ENCODE peak calls at places on chromosomes 16 and 17, in six cellular contexts. Q, X, A, R, C and N are unnamed samples.

GRCh38 chr16:25151996-25152395 is 40.5 kb downstream of the LCMT1 start:
- DNase-seq in Q (no peak), X (no peak), A (no peak), R (no peak), C (no peak), N (no peak)

GRCh38 chr17:83198366-83199341 is 119.2 kb downstream of the METRNL start:
- DNase-seq in Q (no peak), X (no peak), A (no peak), R (no peak), C (no peak), N (no peak)

GRCh38 chr17:47905221-47905733 is 9.2 kb downstream of the SP2 start:
- DNase-seq in Q (peak), X (no peak), A (no peak), R (no peak), C (no peak), N (no peak)

GRCh38 chr17:63519972-63520882 is 2.9 kb upstream of the KCNH6 start:
- DNase-seq in Q (peak), X (no peak), A (no peak), R (no peak), C (no peak), N (no peak)

GRCh38 chr17:66689192-66689591 is 145.7 kb upstream of the CACNG5 start:
- DNase-seq in Q (no peak), X (no peak), A (no peak), R (no peak), C (no peak), N (no peak)

GRCh38 chr17:67993998-67994361 is 2.3 kb downstream of the C17orf58 start:
- DNase-seq in Q (peak), X (no peak), A (no peak), R (no peak), C (no peak), N (peak)

GRCh38 chr17:58084317-58084981 is 1.2 kb downstream of the DYNLL2 start:
- DNase-seq in Q (peak), X (peak), A (no peak), R (peak), C (peak), N (peak)

GRCh38 chr16:3188925-3189825 is 1.2 kb downstream of the OR1F1 start:
- DNase-seq in Q (peak), X (no peak), A (no peak), R (peak), C (peak), N (peak)

GRCh38 chr16:14510939-14511797 is 118.9 kb downstream of the PARN start:
- DNase-seq in Q (peak), X (no peak), A (no peak), R (no peak), C (no peak), N (no peak)

GRCh38 chr17:69012895-69013805 is 47.6 kb downstream of the ABCA9 start:
- DNase-seq in Q (no peak), X (no peak), A (no peak), R (peak), C (no peak), N (no peak)

GRCh38 chr16:30951785-30952184 is 2.9 kb downstream of the ORAI3 start:
- DNase-seq in Q (no peak), X (no peak), A (no peak), R (no peak), C (no peak), N (no peak)

GRCh38 chr17:66175892-66176291 is 16.0 kb downstream of the CEP112 start:
- DNase-seq in Q (no peak), X (no peak), A (no peak), R (no peak), C (no peak), N (no peak)

GRCh38 chr16:56997264-56997663 is 7.9 kb downstream of the NLRC5 start:
- DNase-seq in Q (no peak), X (no peak), A (no peak), R (no peak), C (no peak), N (no peak)

GRCh38 chr17:3911271-3912053 is 4.8 kb downstream of the P2RX1 start:
- DNase-seq in Q (no peak), X (peak), A (no peak), R (no peak), C (peak), N (peak)

GRCh38 chr17:47290870-47291241 is 32.9 kb upstream of the EFCAB13 start:
- DNase-seq in Q (no peak), X (no peak), A (no peak), R (no peak), C (no peak), N (no peak)

GRCh38 chr17:41439375-41439774 is 1.4 kb downstream of the KRT38 start:
- DNase-seq in Q (peak), X (no peak), A (no peak), R (no peak), C (no peak), N (no peak)

GRCh38 chr17:82683534-82683933 is 15.0 kb downstream of the RAB40B start:
- DNase-seq in Q (no peak), X (no peak), A (no peak), R (no peak), C (no peak), N (no peak)

GRCh38 chr17:71260366-71260765 is 860.5 kb upstream of the SOX9 start:
- DNase-seq in Q (no peak), X (no peak), A (no peak), R (no peak), C (no peak), N (no peak)

GRCh38 chr17:15348030-15348429 is 6.6 kb upstream of the TEKT3 start:
- DNase-seq in Q (no peak), X (no peak), A (no peak), R (no peak), C (no peak), N (no peak)

GRCh38 chr17:63124958-63125357 is 158.9 kb downstream of the TANC2 start:
- DNase-seq in Q (no peak), X (no peak), A (no peak), R (no peak), C (no peak), N (no peak)

GRCh38 chr17:66126231-66126630 is 65.7 kb downstream of the CEP112 start:
- DNase-seq in Q (no peak), X (no peak), A (no peak), R (no peak), C (no peak), N (no peak)

GRCh38 chr17:6641374-6641818 is 536 bp downstream of the TXNDC17 start:
- DNase-seq in Q (no peak), X (no peak), A (peak), R (no peak), C (no peak), N (no peak)

GRCh38 chr17:79810138-79811027 is 13.5 kb upstream of the CBX8 start:
- DNase-seq in Q (peak), X (no peak), A (no peak), R (peak), C (peak), N (peak)

GRCh38 chr16:974001-974601 is 3.3 kb upstream of the LMF1 start:
- DNase-seq in Q (no peak), X (no peak), A (no peak), R (no peak), C (no peak), N (no peak)

GRCh38 chr16:68651136-68651535 is 6.0 kb downstream of the CDH3 start:
- DNase-seq in Q (no peak), X (no peak), A (no peak), R (no peak), C (no peak), N (no peak)

GRCh38 chr17:45248132-45248936 is 13.6 kb downstream of the SPATA32 start:
- DNase-seq in Q (no peak), X (no peak), A (no peak), R (peak), C (peak), N (peak)

GRCh38 chr17:50128441-50129302 is 1.3 kb downstream of the SAMD14 start:
- DNase-seq in Q (no peak), X (no peak), A (no peak), R (no peak), C (no peak), N (no peak)

GRCh38 chr17:82734987-82735866 is at the start of gene FN3K:
- DNase-seq in Q (peak), X (no peak), A (no peak), R (peak), C (no peak), N (no peak)

GRCh38 chr17:70517808-70518207 is 348.5 kb downstream of the KCNJ2 start:
- DNase-seq in Q (no peak), X (no peak), A (no peak), R (no peak), C (no peak), N (no peak)

GRCh38 chr16:23356941-23357340 is 54.8 kb downstream of the SCNN1B start:
- DNase-seq in Q (no peak), X (no peak), A (no peak), R (no peak), C (no peak), N (no peak)

GRCh38 chr16:88769617-88770458 is 15.2 kb downstream of the PIEZO1 start:
- DNase-seq in Q (no peak), X (no peak), A (peak), R (peak), C (peak), N (peak)

GRCh38 chr16:89207993-89208392 is 7.7 kb upstream of the SLC22A31 start:
- DNase-seq in Q (no peak), X (no peak), A (no peak), R (no peak), C (no peak), N (no peak)

GRCh38 chr17:49670641-49671040 is 7.3 kb downstream of the SPOP start:
- DNase-seq in Q (no peak), X (no peak), A (no peak), R (no peak), C (no peak), N (no peak)

GRCh38 chr17:149897-150575 is 12.7 kb downstream of the SCGB1C2 start:
- DNase-seq in Q (no peak), X (no peak), A (no peak), R (peak), C (no peak), N (no peak)

GRCh38 chr16:47374629-47375028 is 86.2 kb downstream of the ITFG1 start:
- DNase-seq in Q (no peak), X (no peak), A (no peak), R (no peak), C (no peak), N (no peak)

GRCh38 chr17:82442643-82443464 is 7.7 kb downstream of the CYBC1 start:
- DNase-seq in Q (no peak), X (no peak), A (no peak), R (no peak), C (no peak), N (no peak)

GRCh38 chr17:44376124-44376523 is 12.5 kb upstream of the FAM171A2 start:
- DNase-seq in Q (peak), X (no peak), A (no peak), R (peak), C (peak), N (peak)

GRCh38 chr17:1231456-1231855 is 38.8 kb upstream of the BHLHA9 start:
- DNase-seq in Q (no peak), X (no peak), A (no peak), R (no peak), C (no peak), N (no peak)

GRCh38 chr17:7834554-7834890 is 505 bp downstream of the KDM6B start:
- DNase-seq in Q (peak), X (no peak), A (no peak), R (peak), C (no peak), N (no peak)

GRCh38 chr17:10744509-10745000 is 14.7 kb upstream of the TMEM220 start:
- DNase-seq in Q (peak), X (no peak), A (no peak), R (no peak), C (no peak), N (no peak)

GRCh38 chr17:75996665-75997590 is 3.7 kb upstream of the CDK3 start:
- DNase-seq in Q (peak), X (peak), A (no peak), R (no peak), C (peak), N (no peak)
- TF ChIP-seq POLR2AphosphoS5 in Q (peak), X (peak), A (no peak), R (no peak), C (no peak), N (no peak)

GRCh38 chr17:60554377-60554788 is 28.3 kb upstream of the APPBP2 start:
- DNase-seq in Q (no peak), X (no peak), A (no peak), R (no peak), C (no peak), N (no peak)
- TF ChIP-seq TAF1 in Q (no peak), X (no peak), A (no peak), R (no peak), C (no peak), N (no peak)

DNA sequence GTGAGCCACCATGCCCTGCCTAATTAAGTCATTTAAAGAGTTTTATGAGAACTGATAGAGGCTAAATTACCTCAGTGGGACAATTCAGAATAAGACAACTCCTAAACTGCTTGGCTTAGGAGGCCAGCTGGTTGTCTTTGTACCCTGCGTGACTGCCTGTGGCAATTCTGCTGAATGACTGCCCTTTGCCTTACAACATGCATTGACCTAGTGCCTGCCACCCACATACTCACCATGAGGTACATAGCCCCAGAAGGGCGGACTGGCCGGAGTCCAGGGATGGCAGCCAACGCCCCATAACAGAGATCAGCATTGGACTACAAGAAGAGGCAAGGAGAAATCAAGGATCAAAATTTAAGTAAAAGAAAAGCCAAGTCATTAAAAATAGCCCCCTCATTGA is 7.3 kb downstream of the TAT start:
- DNase-seq in Q (no peak), X (no peak), A (no peak), R (no peak), C (no peak), N (no peak)
- TF ChIP-seq POLR2A in Q (no peak), X (no peak), A (no peak), R (no peak), C (no peak), N (no peak)

DNA sequence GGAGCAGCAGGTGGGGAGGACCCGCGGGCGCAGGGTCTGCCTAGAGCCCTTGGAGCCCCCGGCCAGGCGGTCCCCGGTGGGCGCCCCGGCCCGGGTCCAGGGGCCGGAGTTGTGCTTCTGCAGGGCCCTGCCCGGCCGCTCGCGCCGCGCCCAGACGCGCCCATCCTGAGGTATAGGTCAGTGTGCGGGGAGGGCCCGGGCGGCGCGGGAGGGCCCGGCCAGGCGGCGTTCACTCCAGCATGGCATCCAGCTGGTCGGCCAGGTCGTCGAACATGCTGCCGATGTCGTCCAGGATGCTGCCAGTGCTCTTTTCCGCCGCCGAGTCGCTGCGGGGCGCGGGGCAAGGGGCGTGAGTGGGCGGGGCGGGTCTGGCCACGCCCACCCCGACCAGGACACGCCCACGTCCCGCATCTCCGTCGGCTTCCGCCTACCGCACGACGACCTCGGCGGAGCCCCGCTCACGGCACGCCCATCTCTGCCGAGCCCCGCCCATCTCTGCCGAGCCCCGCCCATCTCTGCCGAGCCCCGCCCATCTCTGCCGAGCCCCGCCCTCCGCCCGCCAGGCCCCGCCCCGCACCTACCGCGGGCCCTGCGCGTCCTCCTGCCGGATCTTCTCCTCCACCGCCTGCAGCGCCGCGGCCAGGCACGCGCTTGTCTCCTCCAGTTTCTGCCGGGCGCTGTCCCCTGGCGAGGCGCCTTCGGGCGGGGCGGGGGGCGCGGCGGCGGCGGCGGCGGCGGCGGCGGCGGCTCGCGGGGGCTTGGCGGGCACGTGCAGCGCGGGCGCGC is 17.9 kb downstream of the CASKIN1 start:
- DNase-seq in Q (no peak), X (no peak), A (peak), R (peak), C (peak), N (no peak)
- TF ChIP-seq POLR2AphosphoS5 in Q (no peak), X (no peak), A (peak), R (no peak), C (no peak), N (no peak)

GRCh38 chr17:32916134-32916533 is 11.8 kb upstream of the TMEM98 start:
- DNase-seq in Q (no peak), X (no peak), A (no peak), R (no peak), C (no peak), N (no peak)

GRCh38 chr17:32914181-32914580 is 13.8 kb upstream of the TMEM98 start:
- DNase-seq in Q (no peak), X (no peak), A (no peak), R (no peak), C (no peak), N (no peak)

GRCh38 chr17:32913593-32913992 is 14.4 kb upstream of the TMEM98 start:
- DNase-seq in Q (no peak), X (no peak), A (no peak), R (no peak), C (no peak), N (no peak)

GRCh38 chr17:32917081-32917480 is 10.9 kb upstream of the TMEM98 start:
- DNase-seq in Q (no peak), X (no peak), A (no peak), R (no peak), C (no peak), N (no peak)

GRCh38 chr17:32915108-32915700 is 12.7 kb upstream of the TMEM98 start:
- DNase-seq in Q (no peak), X (no peak), A (no peak), R (no peak), C (no peak), N (no peak)
- TF ChIP-seq TAF1 in Q (no peak), X (no peak), A (no peak), R (no peak), C (no peak), N (no peak)

GRCh38 chr17:17839792-17840707 is 3.3 kb upstream of the SREBF1 start:
- DNase-seq in Q (peak), X (no peak), A (peak), R (peak), C (peak), N (peak)
- TF ChIP-seq POLR2A in Q (peak), X (peak), A (no peak), R (peak), C (peak), N (peak)

DNA sequence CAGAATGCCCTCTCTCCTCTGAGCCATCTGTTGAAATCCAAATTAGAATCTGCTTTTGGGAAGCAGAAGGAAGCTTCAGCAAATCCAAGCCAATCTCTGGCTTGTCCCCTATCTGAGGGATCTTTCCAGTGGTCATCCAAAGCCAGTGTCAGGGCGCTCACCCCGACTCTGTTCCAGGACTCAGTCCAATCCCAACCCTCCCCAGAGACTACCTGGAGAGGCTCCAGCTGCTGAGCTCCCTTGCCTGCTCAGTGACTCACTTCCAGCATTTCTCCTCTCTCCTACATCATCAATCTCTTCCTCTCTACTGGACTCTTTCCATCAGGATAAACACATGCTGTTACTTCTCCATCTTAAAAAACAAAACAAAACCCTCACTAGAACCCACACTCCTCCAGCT is 2.4 kb downstream of the MATCAP1 start:
- DNase-seq in Q (no peak), X (no peak), A (no peak), R (no peak), C (no peak), N (no peak)
- TF ChIP-seq POLR2AphosphoS5 in Q (no peak), X (no peak), A (no peak), R (no peak), C (no peak), N (no peak)

DNA sequence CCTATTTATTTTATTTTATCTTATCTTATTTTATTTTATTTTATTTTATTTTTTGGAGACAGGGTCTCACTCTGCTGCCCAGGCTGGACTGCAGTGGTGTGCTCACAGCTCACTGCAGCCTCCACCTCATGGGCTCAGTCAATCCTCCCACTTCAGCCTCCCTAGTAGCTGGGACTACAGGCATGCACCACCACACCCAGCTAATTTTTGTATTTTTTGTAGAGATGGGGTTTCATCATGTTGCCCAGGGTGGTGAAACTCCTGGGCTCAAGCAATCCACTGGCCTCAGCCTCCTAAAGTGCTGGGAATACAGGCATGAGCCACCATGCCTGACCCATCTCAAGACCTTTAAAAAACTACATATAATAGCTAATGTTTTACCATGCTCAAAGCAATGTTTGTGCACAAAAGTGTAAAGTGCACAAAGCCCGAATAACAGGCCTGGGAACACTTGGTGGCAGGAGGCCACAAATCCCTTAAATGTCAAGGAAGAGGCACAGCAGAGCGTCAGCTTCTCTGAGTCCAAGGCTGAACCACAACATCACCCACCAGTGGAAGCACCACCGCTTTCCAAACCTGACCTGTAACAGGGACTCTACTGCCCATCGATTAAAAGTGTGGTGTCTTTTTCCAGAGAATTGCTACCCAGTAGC is 30.6 kb upstream of the SLC39A11 start:
- DNase-seq in Q (peak), X (no peak), A (no peak), R (no peak), C (no peak), N (no peak)
- TF ChIP-seq TAF1 in Q (no peak), X (no peak), A (no peak), R (no peak), C (no peak), N (no peak)